ENCODE peak calls at places on chromosomes 11 and 22, in four cellular contexts. G is endothelial cell, R is OCI-M1, N is AG20443. Q is an unnamed sample.

GRCh38 chr22:46761539-46762237 is 762 bp upstream of the TBC1D22A start:
- DNase-seq in N (no peak), G (no peak), R (no peak), Q (no peak)

GRCh38 chr11:48093795-48094642 is 113.7 kb downstream of the PTPRJ start:
- DNase-seq in G (no peak), R (peak; percentile 35), N (no peak), Q (no peak)

GRCh38 chr22:40029189-40029890 is 34.6 kb downstream of the FAM83F start:
- DNase-seq in G (no peak), R (no peak), N (no peak), Q (no peak)

GRCh38 chr22:50489363-50490243 is 2.9 kb downstream of the MIOX start:
- DNase-seq in R (no peak), G (no peak), N (no peak), Q (no peak)

GRCh38 chr22:32240461-32240860 is 14.7 kb downstream of the SLC5A4 start:
- DNase-seq in N (no peak), G (no peak), R (no peak), Q (no peak)

GRCh38 chr11:32032052-32032451 is 58.8 kb upstream of the RCN1 start:
- DNase-seq in N (no peak), G (no peak), R (no peak), Q (no peak)

GRCh38 chr11:74085542-74085892 is 76.6 kb upstream of the UCP3 start:
- DNase-seq in N (no peak), G (no peak), R (peak; percentile 91), Q (no peak)

GRCh38 chr22:44944891-44945600 is 64.8 kb downstream of the PHF21B start:
- DNase-seq in R (no peak), G (no peak), N (no peak), Q (no peak)

GRCh38 chr11:5258543-5259262 is 4.1 kb upstream of the HBG2 start:
- DNase-seq in R (no peak), N (no peak), G (no peak), Q (peak; percentile 54)

GRCh38 chr22:44410396-44411056 is 87.5 kb downstream of the RTL6 start:
- DNase-seq in N (peak; percentile 52), R (no peak), G (no peak), Q (no peak)

GRCh38 chr11:27857014-27857413 is 156.8 kb upstream of the BDNF start:
- DNase-seq in N (no peak), R (peak; percentile 45), G (no peak), Q (no peak)

GRCh38 chr11:95086116-95086515 is 3.5 kb upstream of the ENDOD1 start:
- DNase-seq in G (no peak), N (no peak), R (no peak), Q (no peak)